ENCODE peak calls at places on chromosomes 13 and 19, in ten cellular contexts. J is upper lobe of left lung, X is gastrocnemius medialis, C is heart left ventricle, M is left lung, U is mesothelial cell of epicardium, L is AG09309, Y is dorsolateral prefrontal cortex, G is fibroblast of mammary gland, Q is psoas muscle. R is an unnamed sample.

GRCh38 chr13:43979492-43979891 is 99.8 kb downstream of the LACC1 start:
- DNase-seq in C (no peak), J (no peak), G (no peak), U (no peak), M (no peak), Q (no peak), X (no peak), Y (no peak), L (no peak), R (no peak)

GRCh38 chr19:54435551-54436016 is 13.4 kb upstream of the LENG8 start:
- DNase-seq in C (peak; percentile 21), L (no peak), M (no peak), G (no peak), Q (no peak), Y (no peak), J (no peak), U (no peak), X (no peak), R (no peak)

GRCh38 chr13:66640231-66640630 is 589.9 kb downstream of the PCDH9 start:
- DNase-seq in J (no peak), X (no peak), G (no peak), C (no peak), L (no peak), Y (no peak), M (no peak), Q (no peak), U (no peak), R (no peak)

GRCh38 chr13:23447927-23448326 is 14.4 kb upstream of the SACS start:
- DNase-seq in Q (no peak), X (no peak), L (no peak), M (no peak), Y (no peak), U (no peak), J (no peak), G (peak; percentile 85), C (peak; percentile 31), R (no peak)

GRCh38 chr19:50928841-50929240 is 17.6 kb upstream of the KLK4 start:
- DNase-seq in G (no peak), U (no peak), M (no peak), J (no peak), C (no peak), X (no peak), Y (no peak), Q (no peak), L (no peak), R (no peak)

GRCh38 chr13:110576736-110577476 is 15.4 kb upstream of the RAB20 start:
- DNase-seq in Q (no peak), Y (no peak), G (no peak), J (no peak), U (no peak), C (no peak), M (no peak), X (no peak), L (no peak), R (no peak)

GRCh38 chr19:38891791-38892190 is 7.6 kb downstream of the SIRT2 start:
- DNase-seq in C (no peak), Y (no peak), U (no peak), L (no peak), Q (no peak), M (no peak), J (no peak), G (no peak), X (no peak), R (no peak)

GRCh38 chr13:33637978-33638743 is 179.8 kb upstream of the RFC3 start:
- DNase-seq in C (no peak), G (peak; percentile 87), Y (no peak), L (no peak), X (no peak), M (no peak), J (no peak), U (no peak), Q (no peak), R (no peak)

GRCh38 chr13:63124863-63125262 is 1709.2 kb upstream of the PCDH20 start:
- DNase-seq in Q (no peak), J (no peak), C (no peak), X (no peak), L (no peak), U (no peak), G (peak; percentile 50), Y (no peak), M (no peak), R (no peak)

GRCh38 chr19:54138777-54139256 is 1.3 kb downstream of the CNOT3 start:
- DNase-seq in C (no peak), U (no peak), Y (no peak), X (no peak), G (no peak), L (no peak), M (no peak), J (no peak), Q (no peak), R (no peak)

GRCh38 chr19:17078920-17079709 is 3.5 kb downstream of the MYO9B start:
- DNase-seq in C (no peak), L (no peak), Q (no peak), G (peak; percentile 16), M (peak; percentile 24), U (no peak), X (no peak), J (peak; percentile 31), Y (no peak), R (no peak)

GRCh38 chr13:26022538-26023292 is 29.1 kb downstream of the SHISA2 start:
- DNase-seq in G (peak; percentile 10), X (peak; percentile 92), L (peak; percentile 16), Q (peak; percentile 86), U (no peak), C (peak; percentile 89), Y (no peak), M (peak; percentile 86), J (peak; percentile 89), R (peak; percentile 93)

GRCh38 chr13:112653821-112654220 is 36.0 kb upstream of the ATP11A start:
- DNase-seq in X (no peak), M (no peak), L (no peak), Y (no peak), G (no peak), Q (no peak), U (no peak), C (no peak), J (no peak), R (no peak)

GRCh38 chr13:112651750-112652511 is 37.9 kb upstream of the ATP11A start:
- DNase-seq in G (no peak), M (no peak), X (no peak), Q (no peak), U (no peak), Y (no peak), C (no peak), L (no peak), J (no peak), R (no peak)

GRCh38 chr13:112651306-112651705 is 38.5 kb upstream of the ATP11A start:
- DNase-seq in C (no peak), J (no peak), M (no peak), Q (no peak), U (no peak), X (no peak), Y (no peak), L (no peak), G (no peak), R (no peak)

GRCh38 chr13:112655898-112656297 is 33.9 kb upstream of the ATP11A start:
- DNase-seq in U (no peak), L (no peak), J (no peak), X (no peak), M (no peak), C (no peak), Q (no peak), G (no peak), Y (no peak), R (no peak)

GRCh38 chr13:112652512-112653458 is 37.1 kb upstream of the ATP11A start:
- DNase-seq in M (no peak), U (no peak), G (peak; percentile 3), J (no peak), Y (no peak), L (no peak), Q (no peak), C (no peak), X (no peak), R (no peak)
- TF ChIP-seq CTCF in M (no peak), U (no peak), G (no peak), J (no peak), Y (no peak), L (no peak), Q (no peak), C (no peak), X (no peak), R (no peak)

DNA sequence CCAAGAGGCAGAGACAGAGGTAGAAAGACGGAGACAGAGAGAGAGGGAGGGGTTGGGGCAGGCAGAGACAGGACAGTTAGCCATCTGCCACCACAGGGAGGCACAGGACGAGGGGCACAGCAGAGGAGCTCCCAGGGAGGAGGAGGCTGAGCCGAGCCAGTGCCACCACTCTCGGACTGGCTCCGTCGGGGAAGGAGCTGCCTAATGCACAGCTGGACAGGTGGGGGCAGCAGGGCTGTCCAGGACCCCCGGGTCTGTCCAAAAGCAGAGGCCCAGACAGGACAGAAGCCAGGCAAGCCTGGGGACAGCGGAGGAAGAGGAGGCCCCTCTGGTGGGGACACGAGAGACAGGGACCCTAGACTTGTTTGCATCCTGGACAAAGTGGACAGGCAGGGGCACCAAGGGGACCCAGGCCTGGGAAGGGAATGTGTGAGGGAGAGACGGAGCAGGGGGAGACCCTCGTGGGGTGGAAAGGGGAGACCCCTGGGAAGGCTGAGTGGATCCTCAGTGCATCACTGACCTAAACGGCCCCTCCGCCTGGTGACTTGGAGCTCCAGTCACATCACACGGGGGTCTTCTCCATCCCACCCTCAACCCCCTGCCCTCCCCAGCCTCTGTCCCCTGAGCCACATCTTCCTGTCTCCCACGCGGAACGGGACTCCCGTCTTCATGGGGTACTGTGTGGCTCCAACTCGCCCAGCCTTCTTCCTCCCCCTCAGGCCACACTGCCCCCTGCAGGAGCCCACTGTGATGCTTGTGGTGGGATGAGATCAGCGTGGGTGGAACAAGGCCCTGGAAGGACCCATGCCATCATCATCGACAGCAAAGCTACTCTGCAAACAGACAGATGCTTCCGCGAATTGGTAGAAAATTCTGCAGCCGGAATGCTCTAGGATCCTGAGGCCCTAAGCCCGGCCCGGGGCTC is 889 bp downstream of the F10 start:
- DNase-seq in G (no peak), J (no peak), L (no peak), Q (no peak), U (no peak), C (no peak), X (no peak), Y (no peak), M (no peak), R (peak; percentile 75)
- TF ChIP-seq CTCF in G (peak; percentile 33), J (no peak), L (peak; percentile 19), Q (no peak), U (no peak), C (no peak), X (no peak), Y (no peak), M (no peak), R (no peak)

DNA sequence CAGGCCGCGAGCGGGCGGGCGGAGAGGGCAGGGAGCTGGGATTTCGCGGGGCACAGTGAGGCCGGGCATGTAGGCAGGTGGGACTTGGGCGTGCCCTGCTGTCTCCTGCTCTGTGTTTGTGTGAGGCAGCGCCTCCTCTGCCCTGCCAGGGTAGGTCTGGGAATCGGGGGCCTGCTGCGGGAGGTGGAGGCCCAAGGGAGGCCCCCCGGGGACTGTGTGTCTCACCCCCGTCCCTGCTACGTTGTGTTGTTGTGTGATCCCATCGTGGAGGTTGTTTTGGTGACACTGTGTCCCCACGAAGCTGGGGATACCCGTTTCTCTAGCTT is 957 bp downstream of the FXYD1 start:
- DNase-seq in L (no peak), M (no peak), Q (no peak), U (no peak), X (peak; percentile 79), C (no peak), J (no peak), Y (no peak), G (no peak), R (no peak)
- TF ChIP-seq CTCF in L (no peak), M (no peak), Q (peak; percentile 19), U (no peak), X (no peak), C (no peak), J (no peak), Y (no peak), G (no peak), R (no peak)

GRCh38 chr19:28012361-28012760 is 1200.6 kb downstream of the UQCRFS1 start:
- DNase-seq in G (no peak), L (no peak), U (no peak), Q (no peak), C (no peak), M (no peak), X (no peak), J (no peak), Y (no peak), R (no peak)
- TF ChIP-seq CTCF in G (no peak), L (no peak), U (no peak), Q (no peak), C (no peak), M (no peak), X (no peak), J (no peak), Y (no peak), R (no peak)

R was measured in osteocyte.